ENCODE peak calls at places on chromosome 13, in seven cellular contexts. E, A, H, X, U, L and Y are unnamed samples.

GRCh38 chr13:30864352-30865130 is 41.5 kb upstream of the MEDAG start:
- DNase-seq in H (no peak), X (no peak), E (no peak), A (no peak), L (peak; percentile 89), U (no peak), Y (peak; percentile 89)

GRCh38 chr13:30409911-30410704 is 12.2 kb upstream of the UBE2L5 start:
- DNase-seq in U (no peak), A (no peak), X (no peak), L (peak; percentile 94), H (no peak), E (no peak), Y (peak; percentile 67)

GRCh38 chr13:98918771-98919170 is 59.1 kb downstream of the DOCK9 start:
- DNase-seq in U (no peak), X (no peak), E (no peak), H (no peak), L (no peak), A (no peak), Y (no peak)

GRCh38 chr13:72504026-72504925 is 223.2 kb downstream of the MZT1 start:
- DNase-seq in U (no peak), L (no peak), H (no peak), E (no peak), X (no peak), A (no peak), Y (peak; percentile 13)

GRCh38 chr13:99614465-99614885 is 113.2 kb downstream of the TM9SF2 start:
- DNase-seq in X (peak; percentile 31), A (peak; percentile 49), L (no peak), E (peak; percentile 27), H (no peak), U (no peak), Y (peak; percentile 52)

GRCh38 chr13:40668335-40668734 is 1.9 kb upstream of the FOXO1 start:
- DNase-seq in A (no peak), X (peak; percentile 45), L (peak; percentile 57), H (no peak), U (peak; percentile 26), E (no peak), Y (no peak)

GRCh38 chr13:95497307-95497943 is 55.1 kb upstream of the CLDN10 start:
- DNase-seq in H (no peak), E (no peak), X (no peak), A (no peak), L (no peak), U (no peak), Y (no peak)

GRCh38 chr13:110368408-110368807 is 61.3 kb downstream of the COL4A2 start:
- DNase-seq in L (no peak), X (no peak), A (no peak), H (no peak), E (no peak), U (no peak), Y (no peak)

GRCh38 chr13:93235258-93236015 is 8.8 kb downstream of the GPC6 start:
- DNase-seq in H (no peak), U (no peak), E (no peak), X (no peak), A (no peak), L (peak; percentile 89), Y (no peak)